ENCODE peak calls at places on chromosomes 7 and 10, in seven cellular contexts. Z is nephron progenitor cell, L is left lung, D is GM20000, V is fibroblast of the aortic adventitia, I is tibial nerve, J is HFF-Myc. X is an unnamed sample.

GRCh38 chr7:26195867-26196266 is 4.7 kb downstream of the HNRNPA2B1 start:
- DNase-seq in Z (no peak), L (no peak), D (no peak), V (no peak), I (no peak), J (no peak), X (no peak)

GRCh38 chr7:95558866-95559265 is 37.5 kb downstream of the PDK4 start:
- DNase-seq in Z (no peak), L (no peak), D (no peak), V (no peak), I (no peak), J (no peak), X (no peak)

GRCh38 chr10:91061187-91061586 is 140.3 kb upstream of the ANKRD1 start:
- DNase-seq in Z (no peak), L (no peak), D (no peak), V (no peak), I (no peak), J (no peak), X (no peak)

GRCh38 chr7:158907390-158907789 is 51.0 kb downstream of the DYNC2I1 start:
- DNase-seq in Z (no peak), L (no peak), D (no peak), V (no peak), I (no peak), J (no peak), X (no peak)

GRCh38 chr7:78578701-78579100 is 780.1 kb downstream of the PHTF2 start:
- DNase-seq in Z (no peak), L (no peak), D (no peak), V (no peak), I (no peak), J (no peak), X (no peak)

GRCh38 chr10:6023661-6024333 is 38.4 kb downstream of the IL2RA start:
- DNase-seq in Z (no peak), L (no peak), D (no peak), V (no peak), I (no peak), J (no peak), X (no peak)

GRCh38 chr7:138001529-138002095 is at the start of gene CREB3L2:
- DNase-seq in Z (peak), L (peak), D (peak), V (peak), I (no peak), J (no peak), X (peak)

GRCh38 chr10:132630666-132631347 is 93.2 kb downstream of the INPP5A start:
- DNase-seq in Z (no peak), L (peak), D (no peak), V (peak), I (peak), J (no peak), X (no peak)

GRCh38 chr7:46660402-46660801 is 739.3 kb upstream of the IGFBP3 start:
- DNase-seq in Z (no peak), L (no peak), D (no peak), V (no peak), I (no peak), J (no peak), X (no peak)

GRCh38 chr10:24814568-24815313 is 91.1 kb upstream of the ARHGAP21 start:
- DNase-seq in Z (no peak), L (no peak), D (no peak), V (peak), I (no peak), J (no peak), X (no peak)

GRCh38 chr10:11879387-11880168 is 56.4 kb downstream of the PROSER2 start:
- DNase-seq in Z (no peak), L (no peak), D (no peak), V (no peak), I (no peak), J (no peak), X (no peak)

GRCh38 chr7:127620406-127621233 is 2.7 kb upstream of the PAX4 start:
- DNase-seq in Z (peak), L (no peak), D (no peak), V (no peak), I (no peak), J (no peak), X (no peak)

GRCh38 chr7:150313367-150313809 is 9.8 kb upstream of the LRRC61 start:
- DNase-seq in Z (no peak), L (no peak), D (no peak), V (no peak), I (no peak), J (no peak), X (no peak)

GRCh38 chr7:7178906-7179305 is 3.4 kb upstream of the C1GALT1 start:
- DNase-seq in Z (no peak), L (no peak), D (no peak), V (peak), I (no peak), J (no peak), X (no peak)

GRCh38 chr7:107165341-107165740 is 3.5 kb upstream of the HBP1 start:
- DNase-seq in Z (no peak), L (no peak), D (no peak), V (no peak), I (no peak), J (no peak), X (no peak)

GRCh38 chr7:107166702-107167426 is 1.9 kb upstream of the HBP1 start:
- DNase-seq in Z (no peak), L (no peak), D (no peak), V (peak), I (no peak), J (no peak), X (no peak)

GRCh38 chr7:107169120-107170050 is 582 bp downstream of the HBP1 start:
- DNase-seq in Z (peak), L (peak), D (peak), V (peak), I (peak), J (peak), X (peak)

GRCh38 chr7:107168233-107169119 is at the start of gene HBP1:
- DNase-seq in Z (peak), L (peak), D (peak), V (peak), I (peak), J (peak), X (peak)

DNA sequence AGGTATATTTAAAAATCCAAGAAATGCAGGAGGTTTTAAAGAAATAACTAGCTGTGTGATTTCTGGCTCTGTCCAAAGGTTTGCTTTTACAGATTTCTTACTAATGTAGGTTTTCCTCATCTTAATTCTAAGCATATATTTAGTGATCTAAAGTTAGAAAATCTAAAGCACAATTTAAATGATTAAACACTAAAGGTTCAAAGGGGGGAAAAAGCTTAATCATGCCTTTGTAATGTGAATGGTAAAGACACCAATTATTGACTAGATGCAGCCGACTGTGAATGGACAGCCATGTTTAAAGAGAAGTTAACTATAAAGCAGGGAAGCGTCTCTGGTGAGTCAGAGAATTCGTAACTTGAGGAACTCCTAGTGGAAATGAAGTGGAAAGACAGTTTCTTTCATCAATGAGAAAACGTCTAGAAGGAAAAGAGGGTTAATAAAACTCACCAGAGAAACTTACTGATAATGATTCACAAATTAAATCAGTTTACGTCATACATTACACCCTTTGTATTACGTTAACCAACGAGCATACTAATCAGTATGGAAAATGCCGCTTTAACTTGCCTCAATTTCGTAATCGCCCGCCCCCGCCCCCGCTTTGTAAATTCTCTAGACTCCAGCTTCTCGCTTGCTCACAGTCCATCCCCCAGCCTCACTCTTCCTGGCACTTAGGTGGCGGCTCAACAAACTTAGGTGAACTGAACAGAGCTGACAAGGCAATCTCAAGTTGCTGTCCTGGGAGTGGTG is 1.1 kb upstream of the HBP1 start:
- DNase-seq in Z (peak), L (no peak), D (peak), V (peak), I (peak), J (peak), X (no peak)
- TF ChIP-seq CTCF in Z (peak), L (peak), D (no peak), V (peak), I (peak), J (peak), X (peak)

GRCh38 chr7:149278396-149278795 is 16.4 kb downstream of the ZNF783 start:
- DNase-seq in Z (no peak), L (no peak), D (no peak), V (no peak), I (no peak), J (no peak), X (no peak)

GRCh38 chr7:149280151-149280550 is 18.2 kb downstream of the ZNF783 start:
- DNase-seq in Z (no peak), L (no peak), D (no peak), V (no peak), I (no peak), J (no peak), X (no peak)

GRCh38 chr7:149279111-149279743 is 17.2 kb downstream of the ZNF783 start:
- DNase-seq in Z (no peak), L (no peak), D (no peak), V (no peak), I (no peak), J (no peak), X (no peak)

GRCh38 chr7:149280661-149281507 is 18.9 kb downstream of the ZNF783 start:
- DNase-seq in Z (no peak), L (no peak), D (no peak), V (no peak), I (no peak), J (no peak), X (no peak)

GRCh38 chr7:149277871-149278270 is 15.9 kb downstream of the ZNF783 start:
- DNase-seq in Z (no peak), L (no peak), D (no peak), V (no peak), I (no peak), J (no peak), X (no peak)
- TF ChIP-seq CTCF in Z (no peak), L (no peak), D (no peak), V (no peak), I (no peak), J (no peak), X (no peak)

GRCh38 chr10:70132098-70133029 is at the start of gene AIFM2:
- DNase-seq in Z (peak), L (peak), D (peak), V (peak), I (peak), J (peak), X (peak)
- TF ChIP-seq CTCF in Z (no peak), L (no peak), D (no peak), V (no peak), I (peak), J (no peak), X (no peak)

DNA sequence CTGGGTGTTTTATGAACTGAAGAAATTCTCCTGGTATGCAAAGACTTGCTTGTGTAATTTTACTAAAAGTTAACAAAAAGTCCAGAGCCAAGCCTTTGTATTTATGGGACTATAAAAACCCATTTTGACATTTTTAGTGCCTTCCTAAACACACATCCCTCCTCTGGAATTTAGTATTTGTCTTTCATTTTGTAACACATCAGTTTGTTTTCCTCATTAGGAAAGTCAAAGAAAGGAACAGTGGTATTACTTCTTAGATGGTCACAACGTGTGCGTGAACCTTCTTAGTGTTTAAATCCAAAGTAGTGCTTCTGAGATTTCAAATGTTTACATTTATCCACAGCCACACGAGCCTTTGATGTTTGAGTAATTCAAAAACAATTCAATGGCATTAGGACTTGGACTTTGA is 103.2 kb upstream of the TMEM106B start:
- DNase-seq in Z (no peak), L (no peak), D (no peak), V (peak), I (no peak), J (no peak), X (no peak)
- TF ChIP-seq CTCF in Z (no peak), L (no peak), D (no peak), V (no peak), I (no peak), J (no peak), X (no peak)

DNA sequence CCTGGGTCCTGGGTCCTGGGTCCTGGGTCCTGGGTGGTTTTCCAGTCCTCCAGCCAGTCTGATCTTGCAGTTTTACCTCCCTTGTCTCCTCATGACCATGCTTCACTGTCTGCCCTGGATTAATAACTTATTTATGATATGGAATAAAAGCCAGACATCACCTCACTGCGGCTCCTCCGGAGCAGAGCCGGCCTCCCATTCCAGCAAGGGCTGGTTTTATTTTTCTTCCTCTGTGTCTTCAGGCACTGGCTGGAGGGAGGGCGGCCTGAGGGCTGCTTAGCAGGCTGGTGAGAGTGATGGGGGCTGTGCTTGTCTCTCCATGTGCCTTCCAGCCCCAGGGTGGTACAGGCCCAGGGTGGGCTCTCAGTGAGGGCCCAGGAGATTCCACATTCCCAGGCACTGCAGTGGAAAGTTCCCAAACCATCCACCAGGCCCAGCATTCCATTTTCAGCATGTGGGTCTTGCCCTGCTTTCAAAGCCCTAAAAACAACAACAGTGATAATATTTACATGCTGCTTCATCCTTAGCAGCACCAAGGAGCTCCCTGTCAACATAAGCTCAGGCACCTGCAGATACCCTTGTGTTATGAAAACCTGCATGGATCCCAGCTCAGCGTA is 12.6 kb downstream of the ADAMTS14 start:
- DNase-seq in Z (no peak), L (no peak), D (no peak), V (no peak), I (no peak), J (no peak), X (no peak)
- TF ChIP-seq CTCF in Z (no peak), L (no peak), D (no peak), V (peak), I (peak), J (no peak), X (no peak)

DNA sequence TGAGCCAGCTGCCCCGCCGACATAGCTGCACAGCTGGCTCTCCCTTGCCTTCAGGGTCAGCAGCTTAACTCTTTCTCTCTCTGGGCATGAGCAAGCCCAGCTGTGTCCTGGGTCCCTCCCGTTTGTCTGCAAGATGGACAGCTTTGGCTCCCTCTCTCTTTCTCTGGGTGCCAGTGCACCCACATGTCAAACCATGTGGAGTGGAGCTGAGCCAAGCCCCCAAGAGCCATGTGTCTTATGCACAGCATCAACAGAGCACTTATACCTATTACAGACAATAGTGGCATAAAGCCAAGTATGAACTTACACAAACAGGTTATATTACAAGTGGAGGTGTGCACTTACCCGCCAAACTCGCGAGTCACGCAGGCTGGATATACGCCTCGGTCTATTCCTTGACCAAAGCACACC is 35.7 kb upstream of the MTPAP start:
- DNase-seq in Z (no peak), L (no peak), D (peak), V (no peak), I (no peak), J (no peak), X (no peak)
- TF ChIP-seq CTCF in Z (no peak), L (peak), D (peak), V (peak), I (no peak), J (peak), X (peak)

DNA sequence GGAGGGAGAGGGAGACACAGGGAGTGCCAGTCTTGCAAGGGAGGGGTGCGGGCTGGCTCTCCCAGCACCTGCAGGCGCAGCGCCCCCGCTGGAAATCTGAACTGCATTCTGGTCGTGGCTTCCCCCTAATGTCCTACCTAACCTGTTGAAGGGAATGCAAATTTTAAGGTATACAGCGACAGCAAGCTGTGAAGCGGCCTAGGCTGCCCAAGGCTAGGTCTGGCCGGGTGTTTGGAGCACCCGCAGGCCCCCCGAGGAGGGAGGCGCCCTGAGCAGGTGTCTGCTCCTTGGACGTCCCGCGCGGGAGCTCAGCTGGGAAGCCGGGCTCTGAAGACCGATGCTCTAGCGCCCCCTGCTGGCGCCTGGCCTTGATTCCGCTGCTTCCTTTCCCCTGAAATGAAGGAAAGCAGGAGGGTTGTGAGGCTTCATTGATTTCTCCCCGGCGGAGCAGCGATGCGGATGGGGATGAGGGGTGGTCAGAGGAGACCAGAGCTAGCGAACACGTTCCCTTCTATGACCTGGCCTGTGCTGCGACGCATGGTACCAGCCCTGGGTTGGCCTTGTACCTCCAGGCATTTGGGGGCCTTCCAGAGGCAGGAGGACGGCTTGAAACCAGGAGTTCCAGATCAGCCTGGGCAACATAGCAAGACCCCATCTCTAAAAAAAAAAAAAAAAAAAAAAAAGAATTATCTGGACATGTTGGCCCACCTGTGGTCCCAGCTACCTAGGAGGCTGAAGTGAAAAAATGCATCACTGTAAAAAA is 601.3 kb downstream of the GALNT17 start:
- DNase-seq in Z (peak), L (peak), D (peak), V (peak), I (peak), J (peak), X (peak)
- TF ChIP-seq CTCF in Z (peak), L (peak), D (peak), V (peak), I (peak), J (peak), X (peak)

X was measured in natural killer cell.